ENCODE peak calls at places on chromosomes 13 and 19, in nine cellular contexts. E, M, T, P, X, G, C, H and S are unnamed samples.
A peak's percentile ranks its signal among the peaks of the same experiment; 100 is the strongest.

GRCh38 chr19:3565177-3565576 is 7.6 kb upstream of the HMG20B start:
- DNase-seq in E (no peak), M (no peak), T (no peak), P (no peak), X (no peak), G (peak; percentile 63), C (no peak), H (peak; percentile 99), S (no peak)

GRCh38 chr19:49858591-49858985 is 7.6 kb downstream of the PTOV1 start:
- DNase-seq in E (no peak), M (no peak), T (no peak), P (peak; percentile 31), X (no peak), G (no peak), C (no peak), H (no peak), S (no peak)

GRCh38 chr13:27991881-27992280 is 3.4 kb upstream of the URAD start:
- DNase-seq in E (no peak), M (no peak), T (no peak), P (no peak), X (no peak), G (no peak), C (no peak), H (no peak), S (no peak)

GRCh38 chr19:42658148-42658547 is 63.4 kb upstream of the CEACAM8 start:
- DNase-seq in E (no peak), M (no peak), T (no peak), P (no peak), X (no peak), G (no peak), C (no peak), H (no peak), S (no peak)

GRCh38 chr19:35055715-35056179 is 14.2 kb downstream of the HPN start:
- DNase-seq in E (peak; percentile 52), M (no peak), T (no peak), P (no peak), X (no peak), G (no peak), C (no peak), H (no peak), S (no peak)

GRCh38 chr13:106625578-106625977 is 57.6 kb upstream of the ARGLU1 start:
- DNase-seq in E (no peak), M (no peak), T (no peak), P (no peak), X (no peak), G (no peak), C (no peak), H (no peak), S (no peak)

GRCh38 chr13:75637101-75637774 is 1.1 kb downstream of the LMO7 start:
- DNase-seq in E (no peak), M (no peak), T (no peak), P (no peak), X (no peak), G (no peak), C (no peak), H (peak; percentile 44), S (no peak)

GRCh38 chr19:3720533-3720917 is 12.3 kb downstream of the TJP3 start:
- DNase-seq in E (no peak), M (peak; percentile 90), T (no peak), P (no peak), X (no peak), G (no peak), C (no peak), H (no peak), S (no peak)

GRCh38 chr13:23651887-23652286 is 81.7 kb downstream of the TNFRSF19 start:
- DNase-seq in E (no peak), M (no peak), T (no peak), P (no peak), X (no peak), G (no peak), C (no peak), H (no peak), S (peak; percentile 24)

GRCh38 chr19:19191920-19192882 is at the start of the genes BORCS8 and RFXANK:
- DNase-seq in E (peak; percentile 99), M (peak; percentile 98), T (peak; percentile 100), P (peak; percentile 99), X (peak; percentile 99), G (peak; percentile 82), C (peak; percentile 99), H (peak; percentile 99), S (peak; percentile 97)

GRCh38 chr13:112893570-112894422 is 75.2 kb upstream of the MCF2L start:
- DNase-seq in E (no peak), M (peak; percentile 72), T (peak; percentile 83), P (peak; percentile 37), X (peak; percentile 48), G (peak; percentile 40), C (no peak), H (peak; percentile 71), S (no peak)

GRCh38 chr19:12884926-12885748 is 1.9 kb downstream of the KLF1 start:
- DNase-seq in E (peak; percentile 97), M (peak; percentile 96), T (peak; percentile 42), P (peak; percentile 88), X (peak; percentile 89), G (peak; percentile 54), C (no peak), H (peak; percentile 30), S (peak; percentile 88)

DNA sequence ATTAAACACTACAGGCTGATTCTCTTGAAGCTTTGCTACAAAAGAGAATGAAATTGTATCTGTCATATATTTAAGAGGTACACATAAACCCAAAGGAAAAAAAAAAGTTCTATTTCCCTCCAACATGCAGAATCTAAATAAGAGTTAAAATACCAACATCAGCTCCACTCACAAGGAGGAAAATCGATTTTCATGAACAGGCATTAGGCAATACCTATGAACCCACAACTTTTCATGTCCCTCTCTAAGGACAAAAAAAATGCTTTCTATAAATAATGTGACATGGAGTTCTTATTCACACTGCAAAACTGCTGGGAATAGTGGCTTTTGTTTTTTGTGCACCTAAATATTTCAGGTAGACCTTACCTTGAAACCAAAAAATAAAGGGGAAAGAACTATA is 192.5 kb downstream of the KLF12 start:
- DNase-seq in E (no peak), M (no peak), T (no peak), P (no peak), X (no peak), G (no peak), C (no peak), H (no peak), S (no peak)
- H3K4me1 ChIP-seq in E (no peaks in the 10 kb centered on the region), M (no peaks in the 10 kb centered on the region), T (peaks cover 11% of the 10 kb centered on the region), P (no peaks in the 10 kb centered on the region), X (peaks cover 48% of the 10 kb centered on the region), G (peaks cover 20% of the 10 kb centered on the region), C (no peaks in the 10 kb centered on the region), H (peaks cover 8% of the 10 kb centered on the region), S (peaks cover 64% of the 10 kb centered on the region)

GRCh38 chr19:52138614-52139290 is 986 bp downstream of the ZNF616 start:
- DNase-seq in E (no peak), M (peak; percentile 40), T (no peak), P (no peak), X (no peak), G (no peak), C (peak; percentile 16), H (peak; percentile 37), S (no peak)

GRCh38 chr19:52139291-52140076 is at the start of gene ZNF616:
- DNase-seq in E (peak; percentile 81), M (peak; percentile 99), T (peak; percentile 90), P (peak; percentile 98), X (peak; percentile 98), G (peak; percentile 60), C (peak; percentile 98), H (peak; percentile 94), S (peak; percentile 96)

GRCh38 chr19:52142001-52142595 is 2.4 kb upstream of the ZNF616 start:
- DNase-seq in E (no peak), M (no peak), T (no peak), P (no peak), X (no peak), G (no peak), C (no peak), H (no peak), S (no peak)

GRCh38 chr19:52140077-52140710 is 456 bp upstream of the ZNF616 start:
- DNase-seq in E (no peak), M (no peak), T (no peak), P (no peak), X (no peak), G (no peak), C (no peak), H (no peak), S (no peak)
- H3K4me3 ChIP-seq in E (no peak overlapping the region), M (no peak overlapping the region), T (peak overlapping the region; percentile 35), P (no peak overlapping the region), X (no peak overlapping the region), G (peak overlapping the region; percentile 64), C (peak overlapping the region; percentile 90), H (peak overlapping the region; percentile 74), S (peak overlapping the region; percentile 72)

GRCh38 chr19:45391871-45392665 is 12.8 kb downstream of the PPP1R13L start:
- DNase-seq in E (no peak), M (no peak), T (no peak), P (no peak), X (no peak), G (no peak), C (no peak), H (no peak), S (no peak)
- H3K4me1 ChIP-seq in E (peaks cover 4% of the 10 kb centered on the region), M (no peaks in the 10 kb centered on the region), T (no peaks in the 10 kb centered on the region), P (no peaks in the 10 kb centered on the region), X (no peaks in the 10 kb centered on the region), G (no peaks in the 10 kb centered on the region), C (no peaks in the 10 kb centered on the region), H (no peaks in the 10 kb centered on the region), S (no peaks in the 10 kb centered on the region)

GRCh38 chr19:17296976-17297375 is 6.2 kb downstream of the ABHD8 start:
- DNase-seq in E (no peak), M (no peak), T (no peak), P (no peak), X (no peak), G (no peak), C (no peak), H (no peak), S (no peak)

GRCh38 chr19:17296278-17296677 is 6.9 kb downstream of the ABHD8 start:
- DNase-seq in E (no peak), M (no peak), T (no peak), P (no peak), X (no peak), G (peak; percentile 65), C (no peak), H (peak; percentile 74), S (no peak)

GRCh38 chr19:17294051-17294891 is 9.0 kb downstream of the ABHD8 start:
- DNase-seq in E (no peak), M (peak; percentile 73), T (no peak), P (no peak), X (peak; percentile 58), G (peak; percentile 42), C (no peak), H (no peak), S (peak; percentile 27)

GRCh38 chr19:17292301-17293074 is 10.7 kb downstream of the ABHD8 start:
- DNase-seq in E (no peak), M (peak; percentile 90), T (peak; percentile 79), P (peak; percentile 79), X (peak; percentile 82), G (peak; percentile 92), C (peak; percentile 73), H (peak; percentile 94), S (peak; percentile 80)

GRCh38 chr19:17293605-17294004 is 9.6 kb downstream of the ABHD8 start:
- DNase-seq in E (no peak), M (no peak), T (no peak), P (no peak), X (no peak), G (no peak), C (no peak), H (no peak), S (no peak)
- H3K4me3 ChIP-seq in E (no peak overlapping the region), M (no peak overlapping the region), T (no peak overlapping the region), P (no peak overlapping the region), X (no peak overlapping the region), G (peak overlapping the region; percentile 67), C (no peak overlapping the region), H (no peak overlapping the region), S (no peak overlapping the region)

GRCh38 chr19:29417048-29417447 is 108.7 kb upstream of the VSTM2B start:
- DNase-seq in E (no peak), M (no peak), T (no peak), P (no peak), X (no peak), G (no peak), C (no peak), H (no peak), S (no peak)
- H3K4me1 ChIP-seq in E (no peaks in the 10 kb centered on the region), M (no peaks in the 10 kb centered on the region), T (no peaks in the 10 kb centered on the region), P (no peaks in the 10 kb centered on the region), X (no peaks in the 10 kb centered on the region), G (no peaks in the 10 kb centered on the region), C (no peaks in the 10 kb centered on the region), H (no peaks in the 10 kb centered on the region), S (no peaks in the 10 kb centered on the region)